ENCODE peak calls at places on chromosome 7, in four cellular contexts. R is cardiac fibroblast, Q is A549, S is fibroblast of mammary gland. X is an unnamed sample.

GRCh38 chr7:140610204-140611165 is 30.1 kb downstream of the DENND2A start:
- DNase-seq in S (no peak), Q (no peak), R (no peak), X (no peak)

GRCh38 chr7:84971360-84971759 is 215.5 kb downstream of the SEMA3D start:
- DNase-seq in R (peak; percentile 44), S (no peak), Q (no peak), X (no peak)

GRCh38 chr7:47435889-47436312 is 146.0 kb downstream of the TNS3 start:
- DNase-seq in S (peak; percentile 85), R (peak; percentile 88), Q (peak; percentile 79), X (peak; percentile 78)

GRCh38 chr7:29495618-29496017 is 68.0 kb upstream of the PRR15 start:
- DNase-seq in R (no peak), Q (no peak), S (no peak), X (no peak)

GRCh38 chr7:126411821-126412383 is 840.8 kb downstream of the GRM8 start:
- DNase-seq in S (no peak), R (no peak), Q (no peak), X (no peak)

GRCh38 chr7:158141806-158142518 is 445.7 kb downstream of the PTPRN2 start:
- DNase-seq in Q (no peak), R (no peak), S (no peak), X (no peak)

GRCh38 chr7:148541891-148542504 is 48.6 kb upstream of the C7orf33 start:
- DNase-seq in Q (no peak), R (no peak), S (no peak), X (no peak)

GRCh38 chr7:11297226-11297625 is 323.6 kb downstream of the PHF14 start:
- DNase-seq in Q (no peak), R (no peak), S (no peak), X (no peak)

GRCh38 chr7:92547579-92547978 is 19.0 kb downstream of the RBM48 start:
- DNase-seq in S (no peak), Q (no peak), R (peak; percentile 6), X (no peak)

GRCh38 chr7:1569016-1569415 is 816 bp downstream of the PSMG3 start:
- DNase-seq in R (peak; percentile 21), S (peak; percentile 90), Q (peak; percentile 74), X (peak; percentile 22)

GRCh38 chr7:121337398-121337797 is 8.6 kb downstream of the WNT16 start:
- DNase-seq in S (no peak), R (no peak), Q (no peak), X (peak; percentile 50)

GRCh38 chr7:763762-764161 is 36.7 kb upstream of the PRKAR1B start:
- DNase-seq in S (no peak), Q (no peak), R (no peak), X (no peak)

GRCh38 chr7:37930226-37930948 is 9.9 kb downstream of the EPDR1 start:
- DNase-seq in Q (peak; percentile 29), R (no peak), S (peak; percentile 37), X (no peak)

GRCh38 chr7:42758124-42758523 is 153.7 kb downstream of the C7orf25 start:
- DNase-seq in S (no peak), R (no peak), Q (no peak), X (no peak)

GRCh38 chr7:140230517-140230861 is 53.7 kb upstream of the KDM7A start:
- DNase-seq in S (no peak), Q (no peak), R (no peak), X (peak; percentile 35)

GRCh38 chr7:17234398-17235021 is 63.9 kb upstream of the AHR start:
- DNase-seq in S (peak; percentile 97), R (peak; percentile 96), Q (peak; percentile 87), X (peak; percentile 90)

GRCh38 chr7:77727936-77728701 is 31.9 kb downstream of the RSBN1L start:
- DNase-seq in S (peak; percentile 31), Q (peak; percentile 30), R (peak; percentile 61), X (peak; percentile 54)

GRCh38 chr7:118583651-118584050 is 359.1 kb downstream of the ANKRD7 start:
- DNase-seq in R (no peak), Q (no peak), S (no peak), X (no peak)

GRCh38 chr7:23206511-23206867 is 24.6 kb downstream of the NUP42 start:
- DNase-seq in S (no peak), R (no peak), Q (no peak), X (no peak)

GRCh38 chr7:158979023-158979529 is 122.7 kb downstream of the DYNC2I1 start:
- DNase-seq in R (no peak), S (no peak), Q (no peak), X (no peak)

GRCh38 chr7:23544913-23545354 is 13.2 kb upstream of the TRA2A start:
- DNase-seq in S (peak; percentile 6), R (peak; percentile 43), Q (peak; percentile 65), X (peak; percentile 75)

GRCh38 chr7:33299425-33299824 is 170.1 kb downstream of the BBS9 start:
- DNase-seq in Q (no peak), S (no peak), R (no peak), X (no peak)

GRCh38 chr7:115662120-115662519 is 368.4 kb downstream of the TFEC start:
- DNase-seq in R (no peak), Q (no peak), S (peak; percentile 64), X (peak; percentile 60)

GRCh38 chr7:150824379-150825177 is 24.0 kb downstream of the TMEM176A start:
- DNase-seq in R (no peak), Q (peak; percentile 37), S (no peak), X (no peak)

GRCh38 chr7:130650616-130651015 is 17.9 kb downstream of the COPG2 start:
- DNase-seq in R (peak; percentile 52), S (no peak), Q (no peak), X (no peak)

GRCh38 chr7:27129729-27130539 is 623 bp downstream of the HOXA4 start:
- DNase-seq in S (no peak), R (no peak), Q (no peak), X (no peak)

GRCh38 chr7:26413007-26413691 is 121.5 kb downstream of the SNX10 start:
- DNase-seq in S (no peak), Q (no peak), R (no peak), X (no peak)

GRCh38 chr7:119252962-119253361 is 1020.0 kb upstream of the KCND2 start:
- DNase-seq in R (no peak), Q (no peak), S (no peak), X (no peak)

GRCh38 chr7:158957921-158958471 is 101.6 kb downstream of the DYNC2I1 start:
- DNase-seq in Q (no peak), R (no peak), S (no peak), X (peak; percentile 41)

GRCh38 chr7:106143711-106144347 is 31.7 kb upstream of the SYPL1 start:
- DNase-seq in S (no peak), R (no peak), Q (no peak), X (no peak)

GRCh38 chr7:93150200-93150835 is 2.1 kb upstream of the SAMD9L start:
- DNase-seq in Q (peak; percentile 53), R (no peak), S (peak; percentile 52), X (peak; percentile 49)

GRCh38 chr7:20713792-20714191 is 72.9 kb downstream of the SP8 start:
- DNase-seq in R (no peak), S (no peak), Q (no peak), X (no peak)

GRCh38 chr7:101237206-101238067 is at the start of gene CLDN15:
- DNase-seq in S (peak; percentile 87), Q (no peak), R (peak; percentile 90), X (no peak)

GRCh38 chr7:101702362-101702850 is 73.3 kb upstream of the MYL10 start:
- DNase-seq in Q (peak; percentile 60), S (peak; percentile 6), R (no peak), X (peak; percentile 59)

GRCh38 chr7:94657771-94658693 is 2.1 kb upstream of the SGCE start:
- DNase-seq in S (peak; percentile 90), Q (peak; percentile 96), R (peak; percentile 98), X (peak; percentile 97)
- H3K4me3 ChIP-seq in S (peak overlapping the region; percentile 63), Q (peak overlapping the region; percentile 64), R (peak overlapping the region; percentile 76), X (peak overlapping the region; percentile 71)

GRCh38 chr7:81944103-81944502 is 174.3 kb upstream of the HGF start:
- DNase-seq in R (peak; percentile 71), Q (no peak), S (no peak), X (no peak)

DNA sequence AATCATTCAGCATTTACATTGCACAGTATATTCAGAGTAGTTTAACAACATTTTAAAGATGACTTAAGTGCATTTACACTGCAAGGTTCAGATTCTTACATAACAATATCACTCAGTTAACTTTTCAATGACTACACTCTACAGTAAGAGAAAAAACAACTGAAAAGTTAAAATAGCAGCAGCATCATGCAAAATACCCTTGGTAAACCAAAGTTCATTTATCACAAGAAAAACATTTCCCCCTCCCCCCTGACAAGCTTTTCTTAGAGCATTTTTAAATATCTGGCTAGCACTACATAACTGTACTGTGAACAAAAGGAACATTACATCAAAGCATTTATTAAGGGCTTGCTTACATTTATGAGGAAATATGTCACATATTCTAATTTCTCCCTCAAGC is 179.5 kb upstream of the HGF start:
- DNase-seq in R (peak; percentile 26), Q (no peak), S (no peak), X (no peak)
- TF ChIP-seq CTCF in R (no peak), Q (no peak), S (no peak), X (no peak)

DNA sequence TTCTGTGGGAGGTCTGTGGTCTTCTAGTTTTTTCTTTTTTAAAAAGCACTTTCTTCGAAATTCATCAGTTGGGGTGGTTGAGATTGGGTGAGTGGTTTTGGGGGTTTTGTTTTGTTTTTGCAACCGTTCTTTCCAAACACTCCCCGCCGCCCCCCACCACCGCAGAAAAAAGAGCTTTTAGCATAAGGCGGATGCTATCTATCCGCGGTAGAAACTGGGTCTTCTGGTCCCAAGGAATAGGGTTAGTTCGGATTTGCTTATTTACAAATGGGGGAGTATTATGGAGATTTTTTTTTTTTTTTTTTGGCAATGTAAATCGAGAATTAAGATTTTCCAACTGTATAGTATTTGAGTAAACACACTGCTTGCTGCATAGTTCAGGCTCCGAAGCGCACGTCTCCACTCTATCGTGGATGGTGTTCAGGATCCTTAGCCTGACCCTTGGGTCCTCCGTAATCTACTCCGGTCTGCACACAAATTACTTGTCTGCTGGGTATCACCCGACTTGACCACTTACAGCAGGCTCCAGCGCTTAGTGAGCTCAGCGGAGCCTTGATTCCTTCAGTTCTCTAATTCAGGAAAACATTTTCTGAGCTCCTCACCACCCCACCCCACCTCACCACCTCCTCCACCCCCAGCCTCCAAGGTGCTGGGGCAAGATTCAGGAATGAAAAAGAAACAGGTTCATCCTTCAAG is 757 bp upstream of the NRCAM start:
- DNase-seq in Q (no peak), R (no peak), S (no peak), X (no peak)
- H3K4me3 ChIP-seq in Q (peak overlapping the region; percentile 76), R (peak overlapping the region; percentile 77), S (peak overlapping the region; percentile 15), X (no peak overlapping the region)

GRCh38 chr7:3673524-3673923 is 372.5 kb downstream of the SDK1 start:
- DNase-seq in Q (peak; percentile 19), S (peak; percentile 17), R (peak; percentile 14), X (peak; percentile 62)
- TF ChIP-seq CTCF in Q (peak; percentile 33), S (peak; percentile 42), R (peak; percentile 44), X (peak; percentile 57)